ENCODE peak calls at places on chromosome 7, in five cellular contexts. L is adipocyte; J is AG08395; H is skeletal muscle cell; F is stimulated activated CD4-positive, alpha-beta T cell treated with anti-CD3 and anti-CD28 coated beads, Interleukin-2, amount 100 ng/mL, for 24 hours. G is an unnamed sample.

GRCh38 chr7:23349484-23350157 is 50.5 kb downstream of the MALSU1 start:
- DNase-seq in L (peak), J (peak), H (no peak), F (no peak), G (peak)

GRCh38 chr7:2635810-2636701 is 4.3 kb downstream of the TTYH3 start:
- DNase-seq in L (peak), J (no peak), H (no peak), F (no peak), G (peak)

GRCh38 chr7:137245186-137245585 is 98.3 kb downstream of the PTN start:
- DNase-seq in L (no peak), J (no peak), H (no peak), F (no peak), G (no peak)

GRCh38 chr7:65827366-65827765 is 45.5 kb upstream of the VKORC1L1 start:
- DNase-seq in L (no peak), J (no peak), H (no peak), F (no peak), G (no peak)

GRCh38 chr7:130387306-130387627 is 7.0 kb downstream of the CPA1 start:
- DNase-seq in L (no peak), J (no peak), H (no peak), F (no peak), G (no peak)

GRCh38 chr7:157457355-157458253 is 120.8 kb downstream of the DNAJB6 start:
- DNase-seq in L (no peak), J (no peak), H (no peak), F (no peak), G (no peak)

GRCh38 chr7:131538791-131539179 is 17.6 kb downstream of the PODXL start:
- DNase-seq in L (peak), J (peak), H (no peak), F (no peak), G (no peak)

GRCh38 chr7:92766461-92767003 is 69.8 kb downstream of the CDK6 start:
- DNase-seq in L (no peak), J (no peak), H (no peak), F (no peak), G (peak)

GRCh38 chr7:47352394-47352968 is 229.4 kb downstream of the TNS3 start:
- DNase-seq in L (no peak), J (no peak), H (no peak), F (no peak), G (no peak)

GRCh38 chr7:50940621-50941020 is 157.9 kb upstream of the GRB10 start:
- DNase-seq in L (peak), J (peak), H (peak), F (no peak), G (peak)

GRCh38 chr7:80829527-80829926 is 89.3 kb downstream of the SEMA3C start:
- DNase-seq in L (no peak), J (no peak), H (no peak), F (no peak), G (no peak)

GRCh38 chr7:17633099-17633498 is 307.2 kb downstream of the SNX13 start:
- DNase-seq in L (peak), J (peak), H (peak), F (no peak), G (peak)

GRCh38 chr7:72441791-72442190 is 29.7 kb upstream of the CALN1 start:
- DNase-seq in L (no peak), J (no peak), H (no peak), F (no peak), G (no peak)

GRCh38 chr7:15099074-15099473 is 196.5 kb upstream of the DGKB start:
- DNase-seq in L (no peak), J (no peak), H (no peak), F (no peak), G (no peak)